ENCODE peak calls at places on chromosomes 1 and 21, in four cellular contexts. E is fibroblast of mammary gland, J is T-cell, C is Daoy. M is an unnamed sample.

GRCh38 chr1:5980314-5981008 is 11.8 kb downstream of the NPHP4 start:
- DNase-seq in J (no peak), E (peak), C (peak), M (peak)

GRCh38 chr1:9166289-9167235 is 37.7 kb upstream of the GPR157 start:
- DNase-seq in E (peak), C (peak), J (no peak), M (no peak)

GRCh38 chr1:44377925-44378784 is 23.1 kb upstream of the ERI3 start:
- DNase-seq in J (peak), C (peak), E (peak), M (peak)

GRCh38 chr1:94694234-94694915 is 125.8 kb upstream of the SLC44A3 start:
- DNase-seq in J (no peak), E (no peak), C (peak), M (no peak)

GRCh38 chr1:203144661-203145060 is 17.1 kb downstream of the ADORA1 start:
- DNase-seq in E (peak), J (no peak), C (peak), M (no peak)

GRCh38 chr1:1170891-1171550 is 2.7 kb upstream of the TTLL10 start:
- DNase-seq in E (no peak), J (no peak), C (no peak), M (no peak)

GRCh38 chr1:226523646-226524406 is 24.7 kb upstream of the STUM start:
- DNase-seq in J (no peak), E (no peak), C (no peak), M (no peak)

GRCh38 chr1:54120698-54121481 is 31.9 kb downstream of the CDCP2 start:
- DNase-seq in J (no peak), C (peak), E (peak), M (no peak)

GRCh38 chr21:28444567-28444966 is 548.1 kb downstream of the LTN1 start:
- DNase-seq in C (no peak), E (peak), J (no peak), M (no peak)

GRCh38 chr1:214827883-214828282 is 224.9 kb downstream of the CENPF start:
- DNase-seq in C (no peak), J (no peak), E (no peak), M (no peak)

GRCh38 chr1:64917328-64917861 is 49.0 kb downstream of the JAK1 start:
- DNase-seq in E (peak), J (no peak), C (peak), M (peak)

GRCh38 chr1:234234199-234234598 is 139.1 kb upstream of the COA6 start:
- DNase-seq in J (no peak), E (no peak), C (no peak), M (no peak)

GRCh38 chr1:116310172-116310571 is 62.9 kb upstream of the ATP1A1 start:
- DNase-seq in E (no peak), C (no peak), J (no peak), M (no peak)

GRCh38 chr1:61448934-61449368 is 276.0 kb downstream of the TM2D1 start:
- DNase-seq in C (no peak), E (peak), J (no peak), M (no peak)

GRCh38 chr1:3441449-3441848 is 13.0 kb upstream of the ARHGEF16 start:
- DNase-seq in E (no peak), J (no peak), C (no peak), M (no peak)

GRCh38 chr1:206725053-206725963 is 40.6 kb downstream of the MAPKAPK2 start:
- DNase-seq in J (peak), C (peak), E (peak), M (peak)

GRCh38 chr21:39637971-39638628 is 25.4 kb downstream of the B3GALT5 start:
- DNase-seq in C (no peak), E (no peak), J (no peak), M (no peak)

GRCh38 chr1:110190282-110190929 is 19.7 kb upstream of the KCNC4 start:
- DNase-seq in E (no peak), J (no peak), C (peak), M (no peak)